ENCODE peak calls at places on chromosome 1, in seven cellular contexts. X, D, L, K, U, R and F are unnamed samples. For H3K36me3, the result is how much of the 10 kb centered on the place peaks cover.

GRCh38 chr1:209086486-209087192 is 496.9 kb upstream of the CAMK1G start:
- DNase-seq in X (no peak), D (no peak), L (no peak), K (no peak), U (no peak), R (no peak), F (no peak)

GRCh38 chr1:218315638-218316037 is 29.5 kb upstream of the TGFB2 start:
- DNase-seq in X (no peak), D (no peak), L (peak), K (no peak), U (no peak), R (no peak), F (no peak)

GRCh38 chr1:84508510-84508909 is 2.1 kb upstream of the GNG5 start:
- DNase-seq in X (no peak), D (no peak), L (no peak), K (no peak), U (no peak), R (no peak), F (no peak)

GRCh38 chr1:197837911-197838310 is 62.6 kb upstream of the DENND1B start:
- DNase-seq in X (no peak), D (no peak), L (no peak), K (no peak), U (no peak), R (no peak), F (no peak)

GRCh38 chr1:3598051-3598471 is 13.2 kb downstream of the MEGF6 start:
- DNase-seq in X (no peak), D (no peak), L (no peak), K (no peak), U (no peak), R (no peak), F (no peak)

GRCh38 chr1:38941093-38941492 is 537 bp downstream of the RHBDL2 start:
- DNase-seq in X (peak), D (peak), L (no peak), K (no peak), U (no peak), R (no peak), F (no peak)

GRCh38 chr1:155648207-155649147 is 38.5 kb downstream of the MSTO1 start:
- DNase-seq in X (peak), D (peak), L (peak), K (no peak), U (no peak), R (no peak), F (no peak)

GRCh38 chr1:174912243-174912642 is 87.5 kb upstream of the CACYBP start:
- DNase-seq in X (no peak), D (no peak), L (no peak), K (no peak), U (no peak), R (no peak), F (no peak)

GRCh38 chr1:91537281-91538069 is 36.8 kb downstream of the CDC7 start:
- DNase-seq in X (no peak), D (no peak), L (peak), K (no peak), U (no peak), R (no peak), F (no peak)

GRCh38 chr1:149903836-149904491 is 4.6 kb downstream of the BOLA1 start:
- DNase-seq in X (no peak), D (no peak), L (peak), K (no peak), U (no peak), R (no peak), F (no peak)

GRCh38 chr1:54052470-54052933 is 502 bp downstream of the TMEM59 start:
- DNase-seq in X (peak), D (peak), L (peak), K (no peak), U (peak), R (no peak), F (no peak)

GRCh38 chr1:218361298-218362065 is 16.3 kb downstream of the TGFB2 start:
- DNase-seq in X (no peak), D (no peak), L (peak), K (no peak), U (no peak), R (no peak), F (no peak)

GRCh38 chr1:235697517-235697916 is 47.9 kb upstream of the GNG4 start:
- DNase-seq in X (no peak), D (no peak), L (no peak), K (no peak), U (no peak), R (no peak), F (no peak)

GRCh38 chr1:32546611-32547010 is 7.4 kb downstream of the ZBTB8A start:
- DNase-seq in X (no peak), D (no peak), L (no peak), K (no peak), U (peak), R (no peak), F (no peak)

GRCh38 chr1:205536759-205537361 is 32.4 kb downstream of the CDK18 start:
- DNase-seq in X (peak), D (peak), L (no peak), K (peak), U (peak), R (no peak), F (no peak)

GRCh38 chr1:15277370-15277769 is 30.3 kb downstream of the FHAD1 start:
- DNase-seq in X (no peak), D (no peak), L (no peak), K (peak), U (no peak), R (no peak), F (no peak)

GRCh38 chr1:10253755-10254154 is 43.4 kb downstream of the KIF1B start:
- DNase-seq in X (no peak), D (no peak), L (no peak), K (no peak), U (no peak), R (no peak), F (no peak)

GRCh38 chr1:2645143-2645542 is 12.3 kb upstream of the MMEL1 start:
- DNase-seq in X (no peak), D (no peak), L (no peak), K (peak), U (peak), R (no peak), F (peak)

GRCh38 chr1:6130036-6130435 is 50.1 kb downstream of the CHD5 start:
- DNase-seq in X (no peak), D (no peak), L (no peak), K (peak), U (peak), R (peak), F (peak)

GRCh38 chr1:65423884-65424655 is 3.6 kb downstream of the LEPR start:
- DNase-seq in X (no peak), D (no peak), L (peak), K (no peak), U (no peak), R (no peak), F (no peak)

GRCh38 chr1:84960371-84960770 is 36.5 kb downstream of the MCOLN2 start:
- DNase-seq in X (no peak), D (no peak), L (peak), K (no peak), U (no peak), R (no peak), F (no peak)

GRCh38 chr1:222240536-222241181 is 307.2 kb downstream of the HHIPL2 start:
- DNase-seq in X (no peak), D (no peak), L (peak), K (no peak), U (no peak), R (no peak), F (no peak)

GRCh38 chr1:169874229-169874628 is 19.5 kb downstream of the SCYL3 start:
- DNase-seq in X (no peak), D (no peak), L (no peak), K (no peak), U (no peak), R (no peak), F (no peak)
- H3K36me3 ChIP-seq in X (half or more), D (under half), L (under half), K (under half), U (half or more), R (half or more), F (under half)

DNA sequence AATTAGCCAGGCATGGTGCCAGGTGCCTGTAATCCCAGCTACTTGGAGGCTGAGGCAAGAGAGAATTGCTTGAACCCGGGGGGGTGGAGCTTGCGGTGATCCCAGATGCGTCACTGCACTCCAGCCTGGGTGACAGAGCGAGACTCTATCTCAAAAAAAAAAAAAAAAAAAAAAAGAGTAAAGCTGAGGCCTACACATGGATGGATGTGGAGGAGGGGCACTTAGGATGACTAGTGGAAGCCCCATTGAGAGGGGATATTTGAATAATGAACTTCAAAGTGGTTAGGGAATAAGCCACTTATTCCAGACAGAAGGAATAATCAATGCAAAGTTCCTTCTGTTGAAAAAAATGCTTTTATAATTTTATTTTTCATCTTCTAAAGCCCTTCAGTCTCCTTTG is 51.4 kb downstream of the PTBP2 start:
- DNase-seq in X (no peak), D (no peak), L (peak), K (no peak), U (no peak), R (no peak), F (no peak)
- H3K36me3 ChIP-seq in X (under half), D (under half), L (under half), K (under half), U (under half), R (half or more), F (under half)

DNA sequence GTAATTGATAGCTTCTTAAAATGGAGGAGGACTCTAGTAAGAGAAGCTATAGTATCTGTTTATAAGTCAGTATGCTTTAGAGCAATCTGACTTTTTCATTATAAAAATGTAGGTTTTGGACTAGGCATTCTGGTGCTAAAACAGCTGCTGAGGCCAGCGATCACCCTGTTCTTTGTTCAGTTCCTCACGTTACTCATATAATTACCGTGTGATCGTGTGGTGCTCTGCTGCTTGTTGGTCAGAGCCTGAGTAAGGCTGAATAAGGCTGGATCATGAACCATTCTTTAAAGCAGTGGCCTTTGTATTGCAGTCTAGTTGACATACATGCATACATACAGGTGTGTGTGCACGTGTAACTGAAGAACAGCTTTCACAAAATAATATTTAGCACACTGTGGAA is 25.2 kb downstream of the CDC42 start:
- DNase-seq in X (no peak), D (no peak), L (no peak), K (no peak), U (no peak), R (no peak), F (no peak)
- H3K36me3 ChIP-seq in X (half or more), D (under half), L (under half), K (under half), U (under half), R (half or more), F (under half)

GRCh38 chr1:48402619-48403018 is 69.4 kb downstream of the SPATA6 start:
- DNase-seq in X (no peak), D (no peak), L (no peak), K (no peak), U (no peak), R (no peak), F (no peak)
- H3K36me3 ChIP-seq in X (under half), D (under half), L (under half), K (under half), U (under half), R (under half), F (under half)